ENCODE peak calls at places on chromosomes 5 and 9, in six cellular contexts. O is KBM-7, X is NCI-H1417 treated with DMSO at 0.1 percent for 48 hours, I is tibial nerve, M is H7, R is kidney glomerular epithelial cell. D is an unnamed sample.

GRCh38 chr5:93044860-93045666 is 536.0 kb downstream of the NR2F1-AS1 start:
- DNase-seq in I (no peak), R (no peak), M (no peak), O (no peak), X (no peak), D (no peak)

GRCh38 chr5:1763548-1763911 is 36.1 kb downstream of the MRPL36 start:
- DNase-seq in X (no peak), O (peak), I (peak), M (peak), R (peak), D (no peak)

GRCh38 chr9:75109210-75109839 is 21.0 kb downstream of the OSTF1 start:
- DNase-seq in X (no peak), M (no peak), R (no peak), I (no peak), O (no peak), D (no peak)

GRCh38 chr9:88476491-88477271 is 58.3 kb upstream of the NXNL2 start:
- DNase-seq in O (no peak), R (peak), X (no peak), M (no peak), I (no peak), D (no peak)

GRCh38 chr5:142095035-142095434 is 13.5 kb upstream of the NDFIP1 start:
- DNase-seq in I (no peak), M (no peak), R (no peak), X (no peak), O (no peak), D (no peak)

GRCh38 chr5:59218424-59219045 is 635.7 kb downstream of the RAB3C start:
- DNase-seq in M (no peak), I (no peak), R (peak), O (peak), X (peak), D (no peak)

GRCh38 chr5:119951330-119951934 is 322.1 kb downstream of the FAM170A start:
- DNase-seq in X (no peak), M (no peak), I (no peak), O (no peak), R (no peak), D (no peak)

GRCh38 chr9:129333961-129334743 is 156.1 kb upstream of the IER5L start:
- DNase-seq in X (peak), R (peak), M (peak), I (peak), O (peak), D (peak)

GRCh38 chr5:72956324-72957140 is 691 bp downstream of the FCHO2 start:
- DNase-seq in R (peak), O (peak), X (peak), I (peak), M (peak), D (no peak)

GRCh38 chr9:88852794-88853193 is 138.5 kb upstream of the S1PR3 start:
- DNase-seq in O (no peak), I (peak), R (no peak), X (no peak), M (no peak), D (no peak)

GRCh38 chr5:114387433-114387832 is 25.6 kb downstream of the KCNN2 start:
- DNase-seq in R (no peak), I (no peak), O (no peak), M (no peak), X (no peak), D (no peak)

GRCh38 chr5:178143901-178144300 is 9.8 kb downstream of the NHP2 start:
- DNase-seq in M (no peak), O (no peak), R (no peak), I (no peak), X (no peak), D (no peak)

GRCh38 chr9:124215551-124215910 is 42.2 kb upstream of the NEK6 start:
- DNase-seq in R (no peak), X (no peak), I (no peak), M (no peak), O (no peak), D (no peak)

GRCh38 chr5:58794875-58795274 is 212.0 kb downstream of the RAB3C start:
- DNase-seq in R (no peak), I (no peak), M (no peak), O (no peak), X (no peak), D (no peak)

GRCh38 chr5:18465833-18466681 is 831.8 kb downstream of the TAF11L14 start:
- DNase-seq in X (peak), I (peak), R (peak), M (peak), O (peak), D (no peak)

GRCh38 chr5:82749453-82749852 is 327.7 kb downstream of the TMEM167A start:
- DNase-seq in M (no peak), X (no peak), O (no peak), I (no peak), R (no peak), D (no peak)

GRCh38 chr5:122415481-122416120 is 103.6 kb downstream of the SNCAIP start:
- DNase-seq in I (peak), X (peak), O (peak), R (peak), M (peak), D (peak)